ENCODE peak calls at places on chromosomes 3 and 15, in nine cellular contexts. One of them, this sample, is unnamed.

GRCh38 chr3:101070260-101071121 is 77.3 kb upstream of the ABI3BP start:
- DNase-seq in GM20000: peak; percentile 42
- DNase-seq in AG08395: no peak
- DNase-seq in GM23338: peak; percentile 91
- DNase-seq in posterior cingulate gyrus: peak; percentile 50
- DNase-seq in NCI-H226: no peak
- DNase-seq in NCI-H748 treated with DMSO at 0.1 percent for 48 hours: peak; percentile 18
- DNase-seq in HEK293T: peak; percentile 81
- DNase-seq in NCI-H1436: peak; percentile 48
- DNase-seq in this sample: peak; percentile 31

GRCh38 chr15:85002517-85002916 is 20.9 kb downstream of the PDE8A start:
- DNase-seq in GM20000: no peak
- DNase-seq in AG08395: no peak
- DNase-seq in GM23338: peak; percentile 51
- DNase-seq in posterior cingulate gyrus: no peak
- DNase-seq in NCI-H226: peak; percentile 78
- DNase-seq in NCI-H748 treated with DMSO at 0.1 percent for 48 hours: no peak
- DNase-seq in HEK293T: no peak
- DNase-seq in NCI-H1436: no peak
- DNase-seq in this sample: peak; percentile 50

GRCh38 chr3:35946857-35947514 is 307.7 kb downstream of the ARPP21 start:
- DNase-seq in GM20000: no peak
- DNase-seq in AG08395: no peak
- DNase-seq in GM23338: no peak
- DNase-seq in posterior cingulate gyrus: no peak
- DNase-seq in NCI-H226: no peak
- DNase-seq in NCI-H748 treated with DMSO at 0.1 percent for 48 hours: no peak
- DNase-seq in HEK293T: no peak
- DNase-seq in NCI-H1436: peak; percentile 28
- DNase-seq in this sample: no peak

GRCh38 chr3:197810901-197811300 is 19.8 kb downstream of the LRCH3 start:
- DNase-seq in GM20000: no peak
- DNase-seq in AG08395: no peak
- DNase-seq in GM23338: no peak
- DNase-seq in posterior cingulate gyrus: no peak
- DNase-seq in NCI-H226: no peak
- DNase-seq in NCI-H748 treated with DMSO at 0.1 percent for 48 hours: no peak
- DNase-seq in HEK293T: no peak
- DNase-seq in NCI-H1436: no peak
- DNase-seq in this sample: peak; percentile 31

GRCh38 chr15:89500397-89501270 is 4.3 kb upstream of the RHCG start:
- DNase-seq in GM20000: no peak
- DNase-seq in AG08395: no peak
- DNase-seq in GM23338: peak; percentile 45
- DNase-seq in posterior cingulate gyrus: no peak
- DNase-seq in NCI-H226: no peak
- DNase-seq in NCI-H748 treated with DMSO at 0.1 percent for 48 hours: no peak
- DNase-seq in HEK293T: no peak
- DNase-seq in NCI-H1436: no peak
- DNase-seq in this sample: no peak

GRCh38 chr15:39745415-39745814 is 37.2 kb downstream of the FSIP1 start:
- DNase-seq in GM20000: no peak
- DNase-seq in AG08395: no peak
- DNase-seq in GM23338: no peak
- DNase-seq in posterior cingulate gyrus: no peak
- DNase-seq in NCI-H226: no peak
- DNase-seq in NCI-H748 treated with DMSO at 0.1 percent for 48 hours: no peak
- DNase-seq in HEK293T: no peak
- DNase-seq in NCI-H1436: no peak
- DNase-seq in this sample: no peak

GRCh38 chr15:52858388-52859176 is 68.4 kb upstream of the ONECUT1 start:
- DNase-seq in GM20000: no peak
- DNase-seq in AG08395: no peak
- DNase-seq in GM23338: peak; percentile 56
- DNase-seq in posterior cingulate gyrus: no peak
- DNase-seq in NCI-H226: no peak
- DNase-seq in NCI-H748 treated with DMSO at 0.1 percent for 48 hours: peak; percentile 4
- DNase-seq in HEK293T: no peak
- DNase-seq in NCI-H1436: no peak
- DNase-seq in this sample: no peak

GRCh38 chr3:55282994-55283393 is 204.1 kb downstream of the WNT5A start:
- DNase-seq in GM20000: no peak
- DNase-seq in AG08395: no peak
- DNase-seq in GM23338: peak; percentile 47
- DNase-seq in posterior cingulate gyrus: no peak
- DNase-seq in NCI-H226: no peak
- DNase-seq in NCI-H748 treated with DMSO at 0.1 percent for 48 hours: peak; percentile 15
- DNase-seq in HEK293T: no peak
- DNase-seq in NCI-H1436: no peak
- DNase-seq in this sample: peak; percentile 72

GRCh38 chr15:56042982-56043980 is 49.9 kb upstream of the NEDD4 start:
- DNase-seq in GM20000: peak; percentile 8
- DNase-seq in AG08395: no peak
- DNase-seq in GM23338: peak; percentile 6
- DNase-seq in posterior cingulate gyrus: no peak
- DNase-seq in NCI-H226: peak; percentile 39
- DNase-seq in NCI-H748 treated with DMSO at 0.1 percent for 48 hours: no peak
- DNase-seq in HEK293T: no peak
- DNase-seq in NCI-H1436: no peak
- DNase-seq in this sample: peak; percentile 65

GRCh38 chr3:64399205-64399800 is 174.0 kb upstream of the PRICKLE2 start:
- DNase-seq in GM20000: peak; percentile 43
- DNase-seq in AG08395: peak; percentile 68
- DNase-seq in GM23338: peak; percentile 81
- DNase-seq in posterior cingulate gyrus: no peak
- DNase-seq in NCI-H226: peak; percentile 35
- DNase-seq in NCI-H748 treated with DMSO at 0.1 percent for 48 hours: peak; percentile 11
- DNase-seq in HEK293T: peak; percentile 62
- DNase-seq in NCI-H1436: no peak
- DNase-seq in this sample: peak; percentile 75

GRCh38 chr3:111045564-111045963 is 26.1 kb upstream of the NECTIN3 start:
- DNase-seq in GM20000: no peak
- DNase-seq in AG08395: no peak
- DNase-seq in GM23338: no peak
- DNase-seq in posterior cingulate gyrus: no peak
- DNase-seq in NCI-H226: no peak
- DNase-seq in NCI-H748 treated with DMSO at 0.1 percent for 48 hours: no peak
- DNase-seq in HEK293T: no peak
- DNase-seq in NCI-H1436: no peak
- DNase-seq in this sample: no peak

GRCh38 chr3:22714758-22715157 is 488.4 kb upstream of the UBE2E2 start:
- DNase-seq in GM20000: no peak
- DNase-seq in AG08395: no peak
- DNase-seq in GM23338: peak; percentile 6
- DNase-seq in posterior cingulate gyrus: no peak
- DNase-seq in NCI-H226: peak; percentile 47
- DNase-seq in NCI-H748 treated with DMSO at 0.1 percent for 48 hours: no peak
- DNase-seq in HEK293T: no peak
- DNase-seq in NCI-H1436: peak; percentile 5
- DNase-seq in this sample: no peak

GRCh38 chr3:186092360-186093070 is 16.4 kb downstream of the ETV5 start:
- DNase-seq in GM20000: no peak
- DNase-seq in AG08395: no peak
- DNase-seq in GM23338: no peak
- DNase-seq in posterior cingulate gyrus: no peak
- DNase-seq in NCI-H226: no peak
- DNase-seq in NCI-H748 treated with DMSO at 0.1 percent for 48 hours: no peak
- DNase-seq in HEK293T: no peak
- DNase-seq in NCI-H1436: no peak
- DNase-seq in this sample: no peak

GRCh38 chr3:8887435-8888295 is 75.6 kb downstream of the RAD18 start:
- DNase-seq in GM20000: no peak
- DNase-seq in AG08395: no peak
- DNase-seq in GM23338: no peak
- DNase-seq in posterior cingulate gyrus: no peak
- DNase-seq in NCI-H226: no peak
- DNase-seq in NCI-H748 treated with DMSO at 0.1 percent for 48 hours: no peak
- DNase-seq in HEK293T: no peak
- DNase-seq in NCI-H1436: no peak
- DNase-seq in this sample: no peak

GRCh38 chr3:30443756-30444673 is 162.4 kb upstream of the TGFBR2 start:
- DNase-seq in GM20000: no peak
- DNase-seq in AG08395: no peak
- DNase-seq in GM23338: no peak
- DNase-seq in posterior cingulate gyrus: no peak
- DNase-seq in NCI-H226: no peak
- DNase-seq in NCI-H748 treated with DMSO at 0.1 percent for 48 hours: no peak
- DNase-seq in HEK293T: no peak
- DNase-seq in NCI-H1436: no peak
- DNase-seq in this sample: peak; percentile 71

GRCh38 chr3:149609595-149609994 is 48.2 kb downstream of the WWTR1 start:
- DNase-seq in GM20000: peak; percentile 65
- DNase-seq in AG08395: no peak
- DNase-seq in GM23338: no peak
- DNase-seq in posterior cingulate gyrus: no peak
- DNase-seq in NCI-H226: no peak
- DNase-seq in NCI-H748 treated with DMSO at 0.1 percent for 48 hours: no peak
- DNase-seq in HEK293T: no peak
- DNase-seq in NCI-H1436: no peak
- DNase-seq in this sample: no peak

GRCh38 chr15:77160562-77161481 is 89.9 kb upstream of the TSPAN3 start:
- DNase-seq in GM20000: peak; percentile 16
- DNase-seq in AG08395: no peak
- DNase-seq in GM23338: peak; percentile 16
- DNase-seq in posterior cingulate gyrus: no peak
- DNase-seq in NCI-H226: no peak
- DNase-seq in NCI-H748 treated with DMSO at 0.1 percent for 48 hours: no peak
- DNase-seq in HEK293T: no peak
- DNase-seq in NCI-H1436: no peak
- DNase-seq in this sample: no peak

GRCh38 chr3:13767896-13768295 is 112.0 kb downstream of the WNT7A start:
- DNase-seq in GM20000: no peak
- DNase-seq in AG08395: no peak
- DNase-seq in GM23338: no peak
- DNase-seq in posterior cingulate gyrus: no peak
- DNase-seq in NCI-H226: no peak
- DNase-seq in NCI-H748 treated with DMSO at 0.1 percent for 48 hours: no peak
- DNase-seq in HEK293T: no peak
- DNase-seq in NCI-H1436: peak; percentile 34
- DNase-seq in this sample: no peak

GRCh38 chr3:142180761-142181362 is 31.5 kb upstream of the TFDP2 start:
- DNase-seq in GM20000: peak; percentile 5
- DNase-seq in AG08395: peak; percentile 37
- DNase-seq in GM23338: peak; percentile 71
- DNase-seq in posterior cingulate gyrus: no peak
- DNase-seq in NCI-H226: peak; percentile 11
- DNase-seq in NCI-H748 treated with DMSO at 0.1 percent for 48 hours: no peak
- DNase-seq in HEK293T: peak; percentile 33
- DNase-seq in NCI-H1436: no peak
- DNase-seq in this sample: peak; percentile 33

GRCh38 chr15:27592036-27592725 is 506.9 kb downstream of the OCA2 start:
- DNase-seq in GM20000: no peak
- DNase-seq in AG08395: no peak
- DNase-seq in GM23338: peak; percentile 32
- DNase-seq in posterior cingulate gyrus: no peak
- DNase-seq in NCI-H226: no peak
- DNase-seq in NCI-H748 treated with DMSO at 0.1 percent for 48 hours: no peak
- DNase-seq in HEK293T: no peak
- DNase-seq in NCI-H1436: no peak
- DNase-seq in this sample: peak; percentile 7

GRCh38 chr3:63724987-63725386 is 72.5 kb downstream of the SNTN start:
- DNase-seq in GM20000: no peak
- DNase-seq in AG08395: peak; percentile 95
- DNase-seq in GM23338: peak; percentile 54
- DNase-seq in posterior cingulate gyrus: peak; percentile 70
- DNase-seq in NCI-H226: peak; percentile 99
- DNase-seq in NCI-H748 treated with DMSO at 0.1 percent for 48 hours: no peak
- DNase-seq in HEK293T: no peak
- DNase-seq in NCI-H1436: no peak
- DNase-seq in this sample: peak; percentile 82

GRCh38 chr15:90579213-90579612 is 49.5 kb downstream of the CRTC3 start:
- DNase-seq in GM20000: no peak
- DNase-seq in AG08395: no peak
- DNase-seq in GM23338: no peak
- DNase-seq in posterior cingulate gyrus: no peak
- DNase-seq in NCI-H226: no peak
- DNase-seq in NCI-H748 treated with DMSO at 0.1 percent for 48 hours: no peak
- DNase-seq in HEK293T: no peak
- DNase-seq in NCI-H1436: no peak
- DNase-seq in this sample: no peak

GRCh38 chr3:71987089-71987735 is 202.3 kb upstream of the PROK2 start:
- DNase-seq in GM20000: no peak
- DNase-seq in AG08395: peak; percentile 10
- DNase-seq in GM23338: peak; percentile 44
- DNase-seq in posterior cingulate gyrus: no peak
- DNase-seq in NCI-H226: no peak
- DNase-seq in NCI-H748 treated with DMSO at 0.1 percent for 48 hours: no peak
- DNase-seq in HEK293T: peak; percentile 19
- DNase-seq in NCI-H1436: no peak
- DNase-seq in this sample: peak; percentile 39

GRCh38 chr15:77986891-77987764 is 90.4 kb downstream of the TBC1D2B start:
- DNase-seq in GM20000: no peak
- DNase-seq in AG08395: no peak
- DNase-seq in GM23338: peak; percentile 55
- DNase-seq in posterior cingulate gyrus: no peak
- DNase-seq in NCI-H226: no peak
- DNase-seq in NCI-H748 treated with DMSO at 0.1 percent for 48 hours: no peak
- DNase-seq in HEK293T: no peak
- DNase-seq in NCI-H1436: no peak
- DNase-seq in this sample: no peak

This sample was measured in RPMI7951.